ENCODE peak calls at places on chromosomes 5 and 9, in four cellular contexts. U is lower leg skin, P is AG09309, T is suprapubic skin. Q is an unnamed sample.

GRCh38 chr9:36968574-36969215 is 65.4 kb downstream of the PAX5 start:
- DNase-seq in U (peak; percentile 70), P (no peak), T (no peak), Q (no peak)

GRCh38 chr9:92704528-92704927 is 34.6 kb upstream of the IPPK start:
- DNase-seq in U (no peak), P (no peak), T (no peak), Q (peak; percentile 12)

GRCh38 chr9:131239307-131239975 is 36.9 kb downstream of the FAM78A start:
- DNase-seq in U (no peak), P (no peak), T (no peak), Q (no peak)

GRCh38 chr5:43006411-43007202 is 33.5 kb downstream of the ANXA2R start:
- DNase-seq in U (no peak), P (no peak), T (no peak), Q (no peak)

GRCh38 chr9:89461302-89461701 is 36.6 kb downstream of the SEMA4D start:
- DNase-seq in U (no peak), P (no peak), T (no peak), Q (peak; percentile 19)

GRCh38 chr5:27450607-27451006 is 412.2 kb upstream of the CDH9 start:
- DNase-seq in U (no peak), P (no peak), T (no peak), Q (no peak)

GRCh38 chr5:105218018-105218417 is 1655.4 kb upstream of the NUDT12 start:
- DNase-seq in U (no peak), P (no peak), T (no peak), Q (no peak)

GRCh38 chr5:171308453-171309275 is at the start of gene TLX3:
- DNase-seq in U (no peak), P (no peak), T (no peak), Q (no peak)

GRCh38 chr9:135087489-135087791 is at the start of gene OLFM1:
- DNase-seq in U (peak; percentile 95), P (no peak), T (peak; percentile 80), Q (peak; percentile 47)

GRCh38 chr5:38556599-38557308 is at the start of gene LIFR:
- DNase-seq in U (peak; percentile 95), P (peak; percentile 17), T (peak; percentile 86), Q (peak; percentile 85)

GRCh38 chr5:63919763-63920478 is 42.3 kb downstream of the HTR1A start:
- DNase-seq in U (no peak), P (no peak), T (no peak), Q (no peak)

GRCh38 chr5:6543346-6543730 is 89.5 kb downstream of the NSUN2 start:
- DNase-seq in U (peak; percentile 61), P (no peak), T (no peak), Q (no peak)

GRCh38 chr5:63961125-63961597 is 1.1 kb downstream of the HTR1A start:
- DNase-seq in U (peak; percentile 72), P (no peak), T (no peak), Q (no peak)

GRCh38 chr5:78467744-78468357 is 107.4 kb downstream of the SCAMP1 start:
- DNase-seq in U (no peak), P (peak; percentile 29), T (no peak), Q (peak; percentile 63)

GRCh38 chr5:134494780-134495179 is 30.7 kb upstream of the JADE2 start:
- DNase-seq in U (peak; percentile 34), P (no peak), T (no peak), Q (no peak)

GRCh38 chr9:134231767-134232166 is 67.4 kb upstream of the RNU6ATAC start:
- DNase-seq in U (no peak), P (no peak), T (no peak), Q (no peak)

GRCh38 chr5:4722886-4723285 is 417.2 kb upstream of the ADAMTS16 start:
- DNase-seq in U (no peak), P (no peak), T (no peak), Q (no peak)

GRCh38 chr5:147216552-147217154 is 18.2 kb upstream of the STK32A start:
- DNase-seq in U (no peak), P (no peak), T (no peak), Q (peak; percentile 8)

GRCh38 chr5:38870595-38870994 is 24.8 kb downstream of the OSMR start:
- DNase-seq in U (no peak), P (no peak), T (no peak), Q (no peak)

GRCh38 chr9:68895741-68896478 is 118.0 kb downstream of the PRKACG start:
- DNase-seq in U (no peak), P (no peak), T (no peak), Q (no peak)

GRCh38 chr9:33106827-33107621 is 30.6 kb upstream of the SMU1 start:
- DNase-seq in U (peak; percentile 85), P (peak; percentile 83), T (no peak), Q (peak; percentile 64)

GRCh38 chr5:77015938-77016569 is 14.2 kb upstream of the AGGF1 start:
- DNase-seq in U (no peak), P (peak; percentile 31), T (no peak), Q (peak; percentile 68)

GRCh38 chr5:1514027-1514818 is 9.5 kb downstream of the LPCAT1 start:
- DNase-seq in U (peak; percentile 79), P (no peak), T (peak; percentile 44), Q (no peak)

GRCh38 chr5:34517249-34517648 is 138.9 kb upstream of the RAI14 start:
- DNase-seq in U (no peak), P (no peak), T (no peak), Q (peak; percentile 68)

GRCh38 chr5:4880304-4880741 is 259.8 kb upstream of the ADAMTS16 start:
- DNase-seq in U (peak; percentile 65), P (no peak), T (no peak), Q (no peak)

GRCh38 chr5:72841756-72842535 is 25.5 kb downstream of the TNPO1 start:
- DNase-seq in U (no peak), P (peak; percentile 50), T (no peak), Q (peak; percentile 71)

GRCh38 chr5:119795768-119796167 is 166.4 kb downstream of the FAM170A start:
- DNase-seq in U (no peak), P (no peak), T (no peak), Q (peak; percentile 70)

GRCh38 chr5:73417307-73418035 is 31.1 kb downstream of the FOXD1 start:
- DNase-seq in U (no peak), P (no peak), T (no peak), Q (no peak)

GRCh38 chr5:55923177-55923872 is 71.4 kb downstream of the IL6ST start:
- DNase-seq in U (peak; percentile 83), P (no peak), T (no peak), Q (no peak)

GRCh38 chr5:116930628-116931027 is 356.0 kb upstream of the SEMA6A start:
- DNase-seq in U (no peak), P (no peak), T (no peak), Q (no peak)

GRCh38 chr9:87147803-87148202 is 200.5 kb upstream of the GAS1 start:
- DNase-seq in U (no peak), P (no peak), T (no peak), Q (no peak)

GRCh38 chr9:110443146-110443877 is 105.6 kb upstream of the TXNDC8 start:
- DNase-seq in U (no peak), P (peak; percentile 50), T (no peak), Q (peak; percentile 90)

GRCh38 chr5:56910123-56910951 is 941 bp downstream of the SETD9 start:
- DNase-seq in U (peak; percentile 91), P (no peak), T (peak; percentile 77), Q (no peak)

GRCh38 chr5:132226516-132227234 is 978 bp downstream of the P4HA2 start:
- DNase-seq in U (peak; percentile 85), P (no peak), T (no peak), Q (peak; percentile 28)

DNA sequence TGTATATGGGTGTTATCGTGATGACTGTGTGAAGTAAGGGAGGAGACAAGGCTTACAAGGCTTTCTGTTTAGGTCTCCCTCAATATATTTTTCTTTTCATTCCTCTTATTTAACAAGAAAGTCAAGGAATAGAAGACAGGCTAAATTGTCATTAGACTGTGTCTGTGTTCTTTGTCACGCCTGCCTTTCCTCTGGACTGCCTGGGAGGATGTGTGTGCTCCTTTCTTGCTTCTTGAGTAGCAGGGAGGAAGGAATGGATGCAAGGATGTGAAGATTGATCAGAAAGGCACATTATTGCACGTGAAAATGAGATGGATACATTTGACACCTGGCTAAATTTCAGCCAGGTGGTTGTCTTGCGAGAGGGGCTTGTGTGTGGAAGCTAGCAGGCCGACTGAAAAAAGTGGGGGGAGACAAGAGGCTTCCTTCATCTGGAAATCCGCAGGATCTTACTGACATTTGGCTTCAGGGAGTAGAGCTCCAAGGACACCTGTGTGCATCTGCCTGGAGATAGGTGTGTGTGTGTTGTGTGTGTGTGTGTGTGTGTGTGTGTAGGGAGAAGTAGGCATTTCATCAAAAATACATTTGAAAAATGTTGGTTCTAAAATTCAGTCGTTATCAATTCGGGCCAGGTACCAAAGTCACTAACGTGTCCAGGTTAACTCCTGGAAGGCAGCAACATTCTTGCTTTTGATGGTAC is 200.0 kb downstream of the MEF2C start:
- DNase-seq in U (no peak), P (no peak), T (no peak), Q (no peak)
- H3K4me3 ChIP-seq in U (no peak overlapping the region), P (no peak overlapping the region), T (no peak overlapping the region), Q (no peak overlapping the region)

DNA sequence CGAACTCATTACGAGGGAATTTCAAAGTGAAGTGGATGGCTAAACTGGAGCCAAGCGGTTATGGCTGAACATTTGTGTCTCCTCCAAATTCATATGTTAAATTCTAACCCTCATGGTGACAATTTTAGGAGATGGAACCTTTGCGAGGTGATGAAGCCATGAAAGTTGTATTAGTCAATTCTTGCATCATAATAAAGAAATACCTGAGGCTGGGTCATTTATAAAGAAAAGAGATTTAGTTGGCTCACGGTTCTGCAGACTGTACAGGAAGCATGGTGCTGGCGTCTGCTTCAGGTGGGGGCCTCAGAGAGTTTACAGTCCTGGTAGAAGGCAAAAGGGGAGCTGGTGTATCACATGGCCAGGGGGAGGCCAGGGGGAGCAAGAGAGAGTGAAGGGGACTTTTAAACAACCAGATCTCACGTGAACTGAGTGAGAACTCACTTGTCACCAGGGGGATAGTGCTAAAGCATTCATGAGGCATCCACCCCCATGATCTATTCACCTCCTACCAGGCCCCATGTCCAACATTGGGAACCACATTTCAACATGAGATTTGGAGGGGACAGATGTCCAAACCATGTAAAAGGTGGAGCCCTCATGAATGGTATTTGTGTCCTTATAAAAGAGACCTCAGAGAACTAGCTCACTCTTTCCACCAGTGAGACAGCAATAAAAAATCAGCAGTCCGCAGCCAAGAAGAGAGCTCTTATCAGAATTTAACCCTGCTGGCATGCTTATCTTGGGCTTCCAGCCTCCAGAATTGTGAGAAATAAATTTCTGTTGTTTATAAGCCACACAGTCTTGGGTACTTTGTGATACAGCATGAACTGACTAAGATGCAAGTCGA is 143.4 kb downstream of the MTRR start:
- DNase-seq in U (no peak), P (no peak), T (no peak), Q (no peak)
- TF ChIP-seq CTCF in U (no peak), P (no peak), T (no peak), Q (no peak)

GRCh38 chr5:178278358-178279023 is 45.9 kb upstream of the PHYKPL start:
- DNase-seq in U (no peak), P (no peak), T (no peak), Q (no peak)
- H3K4me3 ChIP-seq in U (no peak overlapping the region), P (no peak overlapping the region), T (no peak overlapping the region), Q (no peak overlapping the region)

GRCh38 chr9:35756743-35757526 is 2.9 kb upstream of the MSMP start:
- DNase-seq in U (peak; percentile 91), P (no peak), T (peak; percentile 77), Q (no peak)
- TF ChIP-seq CTCF in U (no peak), P (no peak), T (no peak), Q (no peak)

DNA sequence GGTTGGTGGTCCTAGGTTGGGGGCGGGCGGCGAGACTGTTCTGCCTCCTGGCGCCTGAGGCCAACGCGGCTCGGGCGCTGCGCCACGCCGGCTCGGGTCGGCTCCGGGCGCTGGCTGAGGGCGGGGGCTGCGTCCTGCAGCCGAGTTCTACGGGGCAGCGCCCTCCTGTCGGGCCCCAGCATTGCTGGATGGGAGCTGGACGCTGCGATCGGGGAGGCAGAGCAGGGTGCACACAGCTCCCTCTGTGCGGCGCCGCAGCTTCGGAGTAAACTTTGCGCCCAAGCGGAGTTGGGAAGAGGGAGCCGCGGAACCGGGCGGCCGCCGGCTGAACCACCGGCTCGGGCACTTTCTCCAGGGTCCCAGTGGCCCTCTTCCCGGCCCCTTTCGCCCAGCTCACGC is 530 bp downstream of the PRDM6 start:
- DNase-seq in U (no peak), P (no peak), T (no peak), Q (peak; percentile 47)
- H3K4me3 ChIP-seq in U (peak overlapping the region; percentile 44), P (peak overlapping the region; percentile 50), T (peak overlapping the region; percentile 65), Q (peak overlapping the region; percentile 67)